ENCODE peak calls at places on chromosomes 11 and 22, in six cellular contexts. Q is AG04449, X is AG04450, G is upper lobe of left lung, J is A549, H is fibroblast of lung. Y is an unnamed sample.

GRCh38 chr22:23182289-23183106 is 2.2 kb downstream of the BCR start:
- DNase-seq in Q (no peak), H (no peak), G (peak), X (no peak), J (no peak), Y (no peak)

GRCh38 chr11:83004855-83005556 is 66.7 kb downstream of the RAB30 start:
- DNase-seq in Q (no peak), H (no peak), X (no peak), J (no peak), G (no peak), Y (no peak)

GRCh38 chr22:25822344-25822743 is 80.4 kb downstream of the MYO18B start:
- DNase-seq in Q (no peak), J (no peak), H (no peak), G (no peak), X (no peak), Y (no peak)

GRCh38 chr11:127157225-127157624 is 156.7 kb upstream of the KIRREL3 start:
- DNase-seq in J (no peak), Q (no peak), G (no peak), H (no peak), X (no peak), Y (no peak)

GRCh38 chr22:36065462-36065774 is 36.8 kb upstream of the RBFOX2 start:
- DNase-seq in X (no peak), Q (no peak), G (no peak), H (no peak), J (no peak), Y (no peak)

GRCh38 chr11:75938543-75938942 is 123.5 kb downstream of the UVRAG start:
- DNase-seq in X (no peak), Q (no peak), G (no peak), J (no peak), H (peak), Y (no peak)

GRCh38 chr11:40425168-40425567 is 1034.3 kb downstream of the LRRC4C start:
- DNase-seq in G (no peak), J (no peak), H (no peak), Q (no peak), X (no peak), Y (no peak)

GRCh38 chr11:12598330-12599256 is 75.6 kb upstream of the TEAD1 start:
- DNase-seq in H (peak), J (no peak), X (no peak), G (no peak), Q (no peak), Y (no peak)

GRCh38 chr11:127059286-127060200 is 59.0 kb upstream of the KIRREL3 start:
- DNase-seq in Q (no peak), J (no peak), H (no peak), X (no peak), G (no peak), Y (no peak)

GRCh38 chr11:74686792-74687191 is 44.4 kb downstream of the CHRDL2 start:
- DNase-seq in J (no peak), X (no peak), H (peak), Q (no peak), G (no peak), Y (no peak)

GRCh38 chr11:528166-528814 is 7.1 kb downstream of the HRAS start:
- DNase-seq in X (no peak), Q (no peak), G (no peak), J (no peak), H (no peak), Y (no peak)

GRCh38 chr11:112620621-112621394 is 340.4 kb upstream of the NCAM1 start:
- DNase-seq in G (peak), Q (no peak), X (no peak), J (no peak), H (no peak), Y (no peak)

GRCh38 chr11:57667715-57668466 is at the start of gene ZDHHC5:
- DNase-seq in H (peak), X (peak), G (peak), J (peak), Q (peak), Y (peak)

GRCh38 chr22:32764330-32765116 is 37.0 kb upstream of the TIMP3 start:
- DNase-seq in X (peak), H (peak), G (no peak), J (peak), Q (peak), Y (peak)

GRCh38 chr11:45145083-45145420 is 1.4 kb upstream of the PRDM11 start:
- DNase-seq in J (no peak), G (no peak), H (no peak), Q (no peak), X (no peak), Y (no peak)

GRCh38 chr11:2880646-2881045 is 4.9 kb downstream of the CDKN1C start:
- DNase-seq in G (no peak), H (no peak), Q (no peak), J (no peak), X (no peak), Y (no peak)

GRCh38 chr11:112229746-112230433 is 3.7 kb downstream of the PTS start:
- DNase-seq in G (no peak), Q (peak), X (peak), H (peak), J (no peak), Y (no peak)

GRCh38 chr22:17096095-17096494 is 11.3 kb downstream of the IL17RA start:
- DNase-seq in H (no peak), Q (no peak), G (no peak), J (no peak), X (no peak), Y (no peak)

GRCh38 chr11:107857550-107858216 is 904 bp downstream of the SLC35F2 start:
- DNase-seq in H (peak), G (no peak), J (peak), Q (no peak), X (no peak), Y (no peak)

GRCh38 chr11:34654491-34655334 is 33.8 kb downstream of the EHF start:
- DNase-seq in H (peak), J (peak), Q (no peak), X (no peak), G (peak), Y (no peak)

GRCh38 chr11:112694813-112695212 is 266.4 kb upstream of the NCAM1 start:
- DNase-seq in H (no peak), X (no peak), G (no peak), Q (no peak), J (peak), Y (no peak)

GRCh38 chr11:134414772-134415765 is 3.0 kb upstream of the B3GAT1 start:
- DNase-seq in H (no peak), J (no peak), Q (no peak), X (no peak), G (no peak), Y (no peak)

GRCh38 chr22:27331526-27332281 is 469.9 kb downstream of the MN1 start:
- DNase-seq in H (peak), J (peak), X (no peak), G (peak), Q (no peak), Y (no peak)

GRCh38 chr11:19218801-19219460 is 17.1 kb upstream of the CSRP3 start:
- DNase-seq in X (no peak), Q (no peak), H (peak), J (no peak), G (peak), Y (no peak)

GRCh38 chr11:63839508-63840355 is 822 bp downstream of the MARK2 start:
- DNase-seq in G (peak), X (no peak), H (no peak), J (no peak), Q (no peak), Y (no peak)

GRCh38 chr11:119618208-119618909 is 110.6 kb downstream of the NECTIN1 start:
- DNase-seq in Q (no peak), X (no peak), G (peak), H (no peak), J (no peak), Y (no peak)

GRCh38 chr11:77172666-77172982 is 44.6 kb downstream of the MYO7A start:
- DNase-seq in H (no peak), G (no peak), J (no peak), Q (no peak), X (no peak), Y (no peak)

GRCh38 chr11:70413151-70413550 is 14.8 kb downstream of the CTTN start:
- DNase-seq in J (no peak), H (no peak), Q (no peak), X (no peak), G (no peak), Y (no peak)

GRCh38 chr11:65435981-65436411 is 13.4 kb downstream of the NEAT1 start:
- DNase-seq in Q (no peak), J (peak), X (no peak), H (peak), G (peak), Y (no peak)
- H3K4me3 ChIP-seq in Q (peak), J (no peak), X (no peak), H (peak), G (peak), Y (no peak)

GRCh38 chr11:1870326-1870696 is 17.4 kb downstream of the LSP1 start:
- DNase-seq in G (no peak), Q (no peak), H (no peak), J (no peak), X (no peak), Y (no peak)
- H3K4me3 ChIP-seq in G (no peak), Q (no peak), H (no peak), J (no peak), X (no peak), Y (no peak)

GRCh38 chr22:37610480-37611148 is 2.0 kb downstream of the GGA1 start:
- DNase-seq in Q (no peak), J (no peak), H (no peak), G (peak), X (no peak), Y (no peak)
- H3K4me3 ChIP-seq in Q (no peak), J (no peak), H (no peak), G (peak), X (no peak), Y (peak)

DNA sequence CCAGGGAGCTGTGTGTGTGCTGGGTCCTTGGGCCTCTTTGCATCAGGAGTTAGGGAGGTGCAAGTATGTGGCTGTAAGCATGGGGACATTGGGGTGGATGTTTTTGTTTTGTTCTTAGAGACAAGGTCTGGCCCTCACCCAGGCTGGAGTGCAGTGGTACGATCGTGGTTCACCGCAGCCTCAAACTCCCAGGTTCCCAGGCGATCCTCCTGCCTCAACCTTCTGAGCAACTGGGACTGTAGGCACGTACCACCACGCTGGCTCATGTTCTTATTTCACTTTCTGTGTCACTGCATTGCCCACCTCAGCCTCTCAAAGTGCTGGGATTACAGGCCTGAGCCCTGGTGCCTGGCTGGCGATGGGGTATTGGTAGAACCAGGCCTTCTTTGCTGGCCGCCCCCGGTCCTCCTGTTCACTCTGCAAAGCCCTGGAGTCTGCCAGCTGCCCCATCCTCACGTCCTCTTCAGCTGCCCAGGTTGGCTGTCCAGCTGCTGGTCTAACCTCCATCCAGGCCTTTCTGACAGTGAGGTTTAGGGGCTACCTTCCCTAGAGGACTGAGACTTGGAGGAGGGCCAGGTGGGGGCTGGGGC is 851 bp upstream of the GRAMD4 start:
- DNase-seq in G (no peak), J (no peak), Q (no peak), X (no peak), H (no peak), Y (no peak)
- H3K4me3 ChIP-seq in G (no peak), J (no peak), Q (no peak), X (no peak), H (no peak), Y (no peak)

Y was measured in HFF-Myc.